ENCODE peak calls at places on chromosomes 13 and 19, in ten cellular contexts. B, F, S, Q, A, Y, O, W, C and J are unnamed samples.
A peak's percentile ranks its signal among the peaks of the same experiment; 100 is the strongest.

GRCh38 chr13:42808572-42808971 is 27.2 kb downstream of the FAM216B start:
- DNase-seq in C (no peak), W (no peak), B (no peak), Y (no peak), F (no peak), O (no peak), Q (no peak), A (no peak), S (peak; percentile 67), J (no peak)

GRCh38 chr13:47136659-47136975 is 239.8 kb upstream of the HTR2A start:
- DNase-seq in C (no peak), F (no peak), O (no peak), B (no peak), S (no peak), A (no peak), Q (no peak), W (no peak), Y (no peak), J (no peak)

GRCh38 chr19:11324079-11324661 is 15.3 kb downstream of the RAB3D start:
- DNase-seq in A (peak; percentile 86), W (peak; percentile 90), Y (peak; percentile 36), B (no peak), O (peak; percentile 57), F (no peak), S (peak; percentile 93), Q (no peak), C (peak; percentile 76), J (peak; percentile 33)

GRCh38 chr19:46856062-46857022 is 4.5 kb upstream of the ARHGAP35 start:
- DNase-seq in A (peak; percentile 85), Y (peak; percentile 90), B (peak; percentile 94), O (peak; percentile 92), C (peak; percentile 93), W (peak; percentile 90), S (peak; percentile 97), F (peak; percentile 78), Q (peak; percentile 84), J (peak; percentile 85)

GRCh38 chr13:25827986-25828385 is 223.8 kb downstream of the SHISA2 start:
- DNase-seq in B (no peak), S (no peak), A (no peak), O (no peak), F (no peak), Y (no peak), Q (no peak), W (no peak), C (no peak), J (no peak)

GRCh38 chr13:31923134-31923763 is 108.3 kb upstream of the FRY start:
- DNase-seq in Y (no peak), O (no peak), W (no peak), C (no peak), F (no peak), B (no peak), S (no peak), A (no peak), Q (no peak), J (no peak)

GRCh38 chr13:77478645-77478997 is 56.9 kb upstream of the SCEL start:
- DNase-seq in C (no peak), S (no peak), B (no peak), W (no peak), O (no peak), Y (no peak), F (no peak), Q (no peak), A (no peak), J (no peak)

GRCh38 chr13:25738342-25738771 is 313.5 kb downstream of the SHISA2 start:
- DNase-seq in O (peak; percentile 67), F (no peak), W (peak; percentile 64), S (no peak), A (peak; percentile 49), Q (no peak), C (peak; percentile 81), Y (no peak), B (no peak), J (no peak)

GRCh38 chr13:77994166-77994565 is 75.5 kb upstream of the EDNRB start:
- DNase-seq in Q (no peak), C (no peak), F (no peak), O (no peak), B (no peak), A (no peak), Y (no peak), S (no peak), W (no peak), J (no peak)

GRCh38 chr19:38837656-38838121 is 6.1 kb upstream of the ECH1 start:
- DNase-seq in F (no peak), S (no peak), B (no peak), Y (no peak), Q (no peak), C (no peak), W (no peak), A (peak; percentile 92), O (no peak), J (no peak)

GRCh38 chr19:35363711-35364425 is 5.6 kb downstream of the FFAR3 start:
- DNase-seq in Q (no peak), A (no peak), W (no peak), O (no peak), B (no peak), S (no peak), C (no peak), F (no peak), Y (no peak), J (no peak)

GRCh38 chr19:2555422-2556220 is 79.7 kb downstream of the GADD45B start:
- DNase-seq in S (no peak), C (no peak), Q (no peak), Y (no peak), F (no peak), O (no peak), A (no peak), B (no peak), W (no peak), J (no peak)

GRCh38 chr19:40284251-40284500 is 969 bp downstream of the AKT2 start:
- DNase-seq in C (no peak), W (no peak), O (no peak), F (no peak), S (no peak), A (no peak), B (no peak), Q (no peak), Y (no peak), J (no peak)